ENCODE peak calls at places on chromosomes 13 and 19, in six cellular contexts. P, Q, A, S, G and X are unnamed samples.

GRCh38 chr13:40190656-40191100 is 475.8 kb downstream of the FOXO1 start:
- DNase-seq in A (peak; percentile 71), Q (no peak), P (no peak), G (peak; percentile 55), S (no peak), X (peak; percentile 57)

GRCh38 chr13:97889803-97890202 is 63.7 kb upstream of the IPO5 start:
- DNase-seq in P (no peak), S (no peak), G (no peak), A (no peak), Q (no peak), X (no peak)

GRCh38 chr13:27211771-27212364 is 39.5 kb upstream of the RPL21 start:
- DNase-seq in A (no peak), S (no peak), G (no peak), P (no peak), Q (no peak), X (no peak)

GRCh38 chr13:40553356-40553755 is 113.1 kb downstream of the FOXO1 start:
- DNase-seq in A (no peak), P (no peak), G (no peak), Q (no peak), S (no peak), X (no peak)

GRCh38 chr19:771332-771785 is 20.4 kb downstream of the MISP start:
- DNase-seq in A (peak; percentile 42), P (no peak), S (peak; percentile 38), Q (peak; percentile 81), G (peak; percentile 80), X (no peak)

GRCh38 chr13:24119593-24120508 is 40.7 kb upstream of the SPATA13 start:
- DNase-seq in P (no peak), Q (no peak), S (no peak), A (no peak), G (no peak), X (no peak)

GRCh38 chr19:55939206-55939605 is 7.1 kb upstream of the NLRP13 start:
- DNase-seq in P (no peak), S (no peak), G (no peak), Q (no peak), A (no peak), X (no peak)

GRCh38 chr13:35712907-35713685 is 236.6 kb upstream of the MAB21L1 start:
- DNase-seq in P (no peak), G (peak; percentile 63), A (no peak), S (no peak), Q (no peak), X (no peak)

GRCh38 chr13:98955336-98955735 is 22.5 kb downstream of the DOCK9 start:
- DNase-seq in Q (no peak), S (no peak), A (no peak), P (no peak), G (no peak), X (no peak)

GRCh38 chr13:111973186-111974064 is 93.5 kb upstream of the SOX1 start:
- DNase-seq in S (no peak), Q (no peak), G (no peak), P (no peak), A (no peak), X (no peak)

GRCh38 chr13:113837554-113838355 is 26.1 kb downstream of the GAS6 start:
- DNase-seq in S (peak; percentile 59), G (peak; percentile 46), P (no peak), Q (peak; percentile 86), A (no peak), X (no peak)

GRCh38 chr13:114194853-114195252 is 15.8 kb downstream of the CFAP97D2 start:
- DNase-seq in S (no peak), Q (no peak), A (no peak), G (no peak), P (no peak), X (no peak)

GRCh38 chr13:90156390-90156789 is 1191.1 kb upstream of the MIR17HG start:
- DNase-seq in A (no peak), Q (no peak), G (no peak), S (no peak), P (no peak), X (no peak)

GRCh38 chr19:32458500-32459123 is 53.0 kb downstream of the DPY19L3 start:
- DNase-seq in Q (no peak), G (no peak), P (no peak), A (no peak), S (no peak), X (no peak)

GRCh38 chr19:911197-912033 is 1.6 kb downstream of the R3HDM4 start:
- DNase-seq in P (no peak), Q (no peak), S (no peak), A (no peak), G (no peak), X (no peak)

GRCh38 chr13:66967825-66968597 is 262.1 kb downstream of the PCDH9 start:
- DNase-seq in G (no peak), P (no peak), Q (no peak), A (no peak), S (no peak), X (no peak)

GRCh38 chr19:3983936-3984583 is 1.2 kb downstream of the EEF2 start:
- DNase-seq in S (no peak), G (peak; percentile 52), A (no peak), P (no peak), Q (peak; percentile 44), X (no peak)

GRCh38 chr19:45729774-45730388 is 815 bp downstream of the FBXO46 start:
- DNase-seq in G (no peak), S (no peak), A (no peak), P (no peak), Q (no peak), X (no peak)

GRCh38 chr13:28534210-28534609 is 39.3 kb upstream of the FLT1 start:
- DNase-seq in A (no peak), P (no peak), G (no peak), S (no peak), Q (no peak), X (no peak)

GRCh38 chr19:31383553-31383952 is 34.3 kb upstream of the TSHZ3 start:
- DNase-seq in P (no peak), S (no peak), A (no peak), G (no peak), Q (no peak), X (no peak)

GRCh38 chr19:44603201-44603945 is 10.0 kb upstream of the IGSF23 start:
- DNase-seq in P (no peak), G (no peak), S (no peak), A (no peak), Q (no peak), X (no peak)

GRCh38 chr13:75101997-75102720 is 379.8 kb downstream of the TBC1D4 start:
- DNase-seq in A (peak; percentile 58), G (no peak), S (no peak), Q (no peak), P (no peak), X (no peak)

GRCh38 chr19:41225238-41226052 is 6.4 kb downstream of the AXL start:
- DNase-seq in P (no peak), A (no peak), Q (peak; percentile 100), S (no peak), G (peak; percentile 49), X (no peak)

GRCh38 chr19:44865196-44865767 is 19.2 kb downstream of the NECTIN2 start:
- DNase-seq in A (no peak), P (no peak), Q (no peak), S (no peak), G (no peak), X (no peak)

GRCh38 chr13:94218537-94218936 is 260.9 kb downstream of the DCT start:
- DNase-seq in G (peak; percentile 54), P (no peak), S (no peak), Q (no peak), A (no peak), X (no peak)

GRCh38 chr13:46403851-46404731 is 17.0 kb upstream of the RUBCNL start:
- DNase-seq in Q (no peak), A (no peak), G (no peak), S (no peak), P (no peak), X (no peak)

GRCh38 chr13:67231481-67231940 is 1.4 kb upstream of the PCDH9 start:
- DNase-seq in Q (no peak), S (no peak), P (no peak), G (no peak), A (peak; percentile 15), X (peak; percentile 9)

GRCh38 chr19:53988981-53989380 is 2.5 kb upstream of the CACNG6 start:
- DNase-seq in P (no peak), Q (no peak), A (no peak), S (no peak), G (no peak), X (no peak)

GRCh38 chr13:44013666-44014291 is 134.1 kb downstream of the LACC1 start:
- DNase-seq in Q (no peak), P (no peak), A (no peak), S (no peak), G (no peak), X (no peak)

GRCh38 chr13:113557013-113557412 is 27.5 kb upstream of the TFDP1 start:
- DNase-seq in S (no peak), G (no peak), Q (no peak), A (no peak), P (no peak), X (no peak)

GRCh38 chr19:10768936-10769335 is 51.1 kb downstream of the DNM2 start:
- DNase-seq in A (no peak), Q (no peak), S (no peak), G (no peak), P (no peak), X (no peak)

GRCh38 chr19:18746393-18747167 is 44.5 kb downstream of the COMP start:
- DNase-seq in Q (no peak), P (no peak), G (no peak), A (no peak), S (no peak), X (no peak)